ENCODE peak calls at places on chromosomes 2 and 18, in eight cellular contexts. P is GM23248; J is effector memory CD4-positive, alpha-beta T cell; C is HEK293T; X is fibroblast of mammary gland; I is activated T-helper 9 cell treated with anti-CD3 and anti-CD28 coated beads, Interleukin-2, amount 50 U/mL, for 16 hours; Y is T-helper 2 cell; G is Daoy. U is an unnamed sample.

GRCh38 chr2:42238644-42239288 is 69.6 kb downstream of the EML4 start:
- DNase-seq in Y (peak), J (no peak), X (peak), P (peak), I (peak), C (no peak), G (peak), U (no peak)

GRCh38 chr2:36562245-36562644 is 35.7 kb downstream of the FEZ2 start:
- DNase-seq in Y (no peak), C (no peak), X (peak), J (no peak), P (peak), I (no peak), G (peak), U (no peak)

GRCh38 chr2:145715601-145716000 is 1195.7 kb upstream of the ZEB2 start:
- DNase-seq in I (no peak), Y (no peak), P (peak), C (no peak), J (no peak), X (peak), G (peak), U (no peak)

GRCh38 chr2:179020156-179020750 is 29.7 kb downstream of the CCDC141 start:
- DNase-seq in J (no peak), X (peak), G (peak), Y (peak), C (peak), P (peak), I (no peak), U (no peak)

GRCh38 chr2:117551858-117552257 is 262.6 kb upstream of the DDX18 start:
- DNase-seq in J (no peak), P (no peak), X (no peak), G (no peak), I (no peak), Y (no peak), C (no peak), U (no peak)

GRCh38 chr2:107738268-107738667 is 88.4 kb upstream of the RGPD4 start:
- DNase-seq in G (no peak), I (no peak), J (no peak), P (no peak), X (no peak), C (no peak), Y (no peak), U (no peak)

GRCh38 chr2:121136323-121136722 is 148.7 kb downstream of the TFCP2L1 start:
- DNase-seq in P (no peak), I (no peak), G (no peak), C (no peak), J (no peak), Y (no peak), X (no peak), U (no peak)

GRCh38 chr2:19685713-19686112 is 216.1 kb downstream of the TTC32 start:
- DNase-seq in J (no peak), I (no peak), P (peak), X (peak), Y (no peak), C (no peak), G (no peak), U (no peak)

GRCh38 chr2:162301151-162301804 is 17.2 kb downstream of the IFIH1 start:
- DNase-seq in P (peak), C (peak), X (peak), J (no peak), G (peak), Y (peak), I (peak), U (no peak)

GRCh38 chr2:227436436-227436835 is 35.5 kb upstream of the AGFG1 start:
- DNase-seq in J (no peak), P (no peak), X (no peak), C (no peak), I (no peak), Y (no peak), G (no peak), U (no peak)

GRCh38 chr2:74930811-74931486 is 27.5 kb upstream of the POLE4 start:
- DNase-seq in X (no peak), J (no peak), C (no peak), P (no peak), I (no peak), G (no peak), Y (no peak), U (no peak)

GRCh38 chr18:31954349-31954748 is 11.4 kb upstream of the TRAPPC8 start:
- DNase-seq in C (no peak), P (no peak), I (no peak), G (peak), J (no peak), X (peak), Y (no peak), U (no peak)

GRCh38 chr18:29418136-29418535 is 1241.2 kb upstream of the CDH2 start:
- DNase-seq in X (peak), Y (no peak), I (no peak), C (no peak), P (peak), J (no peak), G (peak), U (no peak)

GRCh38 chr18:7941533-7941932 is 374.4 kb downstream of the PTPRM start:
- DNase-seq in G (no peak), I (no peak), P (no peak), J (no peak), C (no peak), X (no peak), Y (no peak), U (no peak)

GRCh38 chr2:216192181-216192580 is 83.0 kb downstream of the XRCC5 start:
- DNase-seq in I (no peak), P (no peak), G (no peak), X (no peak), C (no peak), Y (no peak), J (no peak), U (no peak)

GRCh38 chr2:114446571-114446970 is 4.1 kb downstream of the DPP10 start:
- DNase-seq in X (no peak), G (no peak), C (no peak), I (no peak), Y (no peak), J (no peak), P (no peak), U (no peak)

GRCh38 chr2:51722311-51722710 is 690.4 kb upstream of the NRXN1 start:
- DNase-seq in Y (no peak), X (peak), I (no peak), G (no peak), C (no peak), P (peak), J (no peak), U (no peak)

GRCh38 chr2:175373001-175373727 is 191.7 kb upstream of the ATP5MC3 start:
- DNase-seq in G (peak), I (no peak), P (peak), X (peak), C (no peak), J (no peak), Y (no peak), U (no peak)

GRCh38 chr2:70142590-70143313 is 48.1 kb downstream of the C2orf42 start:
- DNase-seq in Y (peak), G (peak), X (peak), P (peak), C (peak), J (peak), I (peak), U (peak)

GRCh38 chr2:23954325-23955014 is 14.2 kb downstream of the UBXN2A start:
- DNase-seq in G (no peak), J (no peak), I (no peak), P (peak), C (no peak), Y (no peak), X (peak), U (no peak)

GRCh38 chr2:99278793-99279291 is 22.2 kb downstream of the LYG1 start:
- DNase-seq in J (no peak), X (peak), G (peak), Y (no peak), C (no peak), P (peak), I (no peak), U (no peak)

GRCh38 chr2:106095478-106096392 is 98.4 kb downstream of the UXS1 start:
- DNase-seq in X (no peak), G (no peak), P (no peak), Y (peak), J (peak), C (no peak), I (peak), U (no peak)

GRCh38 chr2:230234122-230234722 is 8.7 kb downstream of the SP140 start:
- DNase-seq in Y (no peak), P (no peak), C (no peak), I (no peak), X (no peak), J (no peak), G (no peak), U (no peak)

GRCh38 chr2:226791056-226791486 is 8.5 kb downstream of the IRS1 start:
- DNase-seq in X (peak), G (no peak), J (no peak), P (peak), I (no peak), C (peak), Y (peak), U (peak)

GRCh38 chr2:8154936-8155335 is 526.9 kb upstream of the ID2 start:
- DNase-seq in P (peak), G (no peak), Y (no peak), I (peak), J (no peak), X (peak), C (no peak), U (no peak)

GRCh38 chr2:67070826-67071225 is 326.3 kb upstream of the ETAA1 start:
- DNase-seq in G (no peak), I (no peak), X (no peak), P (peak), Y (no peak), C (no peak), J (no peak), U (no peak)

GRCh38 chr2:190408538-190409271 is 550 bp downstream of the MFSD6 start:
- DNase-seq in P (peak), J (peak), I (peak), G (peak), C (peak), Y (peak), X (no peak), U (peak)

GRCh38 chr2:86274265-86274917 is 63.0 kb downstream of the REEP1 start:
- DNase-seq in J (no peak), P (peak), I (no peak), X (peak), G (peak), C (no peak), Y (no peak), U (no peak)

GRCh38 chr2:236848467-236848866 is 237.2 kb upstream of the COPS8 start:
- DNase-seq in P (no peak), G (no peak), I (no peak), J (no peak), C (no peak), X (no peak), Y (no peak), U (no peak)

GRCh38 chr2:219272995-219273394 is 6.2 kb upstream of the DNAJB2 start:
- DNase-seq in Y (no peak), C (no peak), X (no peak), I (no peak), J (no peak), P (no peak), G (peak), U (no peak)

GRCh38 chr18:36380173-36380827 is 82.8 kb downstream of the FHOD3 start:
- DNase-seq in P (no peak), X (no peak), Y (no peak), I (no peak), C (no peak), G (no peak), J (no peak), U (no peak)

GRCh38 chr18:10247402-10248117 is 206.9 kb upstream of the APCDD1 start:
- DNase-seq in X (no peak), J (no peak), C (no peak), I (no peak), G (no peak), P (no peak), Y (no peak), U (no peak)

GRCh38 chr2:233059797-233060499 is at the start of gene INPP5D:
- DNase-seq in G (no peak), X (no peak), J (peak), I (peak), Y (peak), P (no peak), C (no peak), U (peak)

GRCh38 chr18:51153659-51154371 is 43.7 kb downstream of the MEX3C start:
- DNase-seq in P (no peak), J (peak), G (no peak), Y (peak), X (no peak), C (no peak), I (peak), U (no peak)